ENCODE peak calls at places on chromosome 9, in seven cellular contexts. F is NCI-H524 treated with DMSO at 0.1 percent for 48 hours, P is NCI-H2029, I is coronary artery, J is HCEC 1CT, C is H54, A is vagina. O is an unnamed sample.

GRCh38 chr9:133071484-133072150 is 9.8 kb downstream of the CEL start:
- DNase-seq in F (no peak), P (no peak), I (no peak), J (no peak), C (no peak), A (no peak), O (no peak)

GRCh38 chr9:5438301-5439162 is 807 bp upstream of the PLGRKT start:
- DNase-seq in F (no peak), P (no peak), I (no peak), J (peak; percentile 7), C (no peak), A (no peak), O (no peak)

GRCh38 chr9:32251539-32251938 is 132.9 kb upstream of the ACO1 start:
- DNase-seq in F (no peak), P (peak; percentile 81), I (no peak), J (no peak), C (peak; percentile 28), A (no peak), O (peak; percentile 45)

GRCh38 chr9:15191358-15191757 is 115.7 kb downstream of the TTC39B start:
- DNase-seq in F (no peak), P (no peak), I (no peak), J (no peak), C (no peak), A (no peak), O (no peak)

GRCh38 chr9:78601957-78602565 is 305.1 kb downstream of the PSAT1 start:
- DNase-seq in F (no peak), P (peak; percentile 2), I (no peak), J (peak; percentile 68), C (peak; percentile 33), A (no peak), O (no peak)

GRCh38 chr9:113541019-113541900 is 77.7 kb downstream of the RGS3 start:
- DNase-seq in F (no peak), P (peak; percentile 19), I (peak; percentile 65), J (peak; percentile 4), C (peak; percentile 87), A (no peak), O (peak; percentile 61)

GRCh38 chr9:136422876-136423275 is 12.4 kb downstream of the PMPCA start:
- DNase-seq in F (no peak), P (no peak), I (no peak), J (no peak), C (no peak), A (no peak), O (no peak)

GRCh38 chr9:85600675-85601263 is 141.0 kb downstream of the AGTPBP1 start:
- DNase-seq in F (no peak), P (no peak), I (no peak), J (no peak), C (no peak), A (no peak), O (no peak)

GRCh38 chr9:93826905-93827544 is 128.1 kb downstream of the BARX1 start:
- DNase-seq in F (no peak), P (no peak), I (peak; percentile 59), J (no peak), C (peak; percentile 12), A (no peak), O (no peak)

GRCh38 chr9:33025572-33026347 is 687 bp downstream of the DNAJA1 start:
- DNase-seq in F (no peak), P (peak; percentile 81), I (no peak), J (no peak), C (no peak), A (no peak), O (peak; percentile 67)

GRCh38 chr9:110952018-110952864 is 86.0 kb downstream of the LPAR1 start:
- DNase-seq in F (no peak), P (no peak), I (no peak), J (no peak), C (no peak), A (no peak), O (no peak)

GRCh38 chr9:129310666-129311350 is 132.7 kb upstream of the IER5L start:
- DNase-seq in F (no peak), P (no peak), I (peak; percentile 22), J (no peak), C (no peak), A (no peak), O (no peak)

GRCh38 chr9:118962426-118962825 is 406.8 kb downstream of the BRINP1 start:
- DNase-seq in F (no peak), P (no peak), I (no peak), J (no peak), C (no peak), A (no peak), O (no peak)

GRCh38 chr9:137441289-137441934 is at the start of gene ENTPD8:
- DNase-seq in F (no peak), P (peak; percentile 85), I (no peak), J (no peak), C (no peak), A (no peak), O (no peak)

GRCh38 chr9:99666571-99666970 is 155.1 kb upstream of the NR4A3 start:
- DNase-seq in F (no peak), P (peak; percentile 12), I (no peak), J (no peak), C (no peak), A (no peak), O (no peak)

GRCh38 chr9:129405089-129405830 is 215.6 kb downstream of the C9orf50 start:
- DNase-seq in F (no peak), P (no peak), I (no peak), J (peak; percentile 47), C (peak; percentile 45), A (no peak), O (no peak)

GRCh38 chr9:109005678-109006077 is 7.6 kb downstream of the CTNNAL1 start:
- DNase-seq in F (no peak), P (no peak), I (no peak), J (no peak), C (no peak), A (no peak), O (no peak)

GRCh38 chr9:112091805-112092204 is 83.3 kb downstream of the SUSD1 start:
- DNase-seq in F (no peak), P (peak; percentile 33), I (no peak), J (peak; percentile 44), C (no peak), A (no peak), O (no peak)

GRCh38 chr9:38043931-38044623 is 24.9 kb downstream of the SHB start:
- DNase-seq in F (no peak), P (no peak), I (no peak), J (no peak), C (no peak), A (no peak), O (no peak)

GRCh38 chr9:97905228-97905627 is 17.1 kb downstream of the TRMO start:
- DNase-seq in F (no peak), P (no peak), I (no peak), J (no peak), C (no peak), A (no peak), O (no peak)

GRCh38 chr9:103804077-103804735 is 289.9 kb upstream of the SMC2 start:
- DNase-seq in F (no peak), P (no peak), I (no peak), J (peak; percentile 74), C (peak; percentile 30), A (no peak), O (no peak)

GRCh38 chr9:128139621-128140020 is 9.6 kb upstream of the LCN2 start:
- DNase-seq in F (no peak), P (no peak), I (no peak), J (no peak), C (no peak), A (no peak), O (no peak)

GRCh38 chr9:132833451-132834130 is 44.5 kb downstream of the AK8 start:
- DNase-seq in F (peak; percentile 59), P (no peak), I (no peak), J (no peak), C (no peak), A (no peak), O (no peak)

GRCh38 chr9:116697341-116697740 is 10.2 kb downstream of the TRIM32 start:
- DNase-seq in F (no peak), P (no peak), I (no peak), J (peak; percentile 65), C (no peak), A (no peak), O (no peak)

GRCh38 chr9:108083160-108083559 is 593.6 kb upstream of the KLF4 start:
- DNase-seq in F (peak; percentile 8), P (peak; percentile 68), I (no peak), J (no peak), C (no peak), A (no peak), O (no peak)

GRCh38 chr9:124263800-124264426 is 6.2 kb downstream of the NEK6 start:
- DNase-seq in F (no peak), P (peak; percentile 77), I (no peak), J (no peak), C (no peak), A (no peak), O (no peak)

GRCh38 chr9:127130661-127131538 is 8.5 kb upstream of the ANGPTL2 start:
- DNase-seq in F (peak; percentile 90), P (no peak), I (peak; percentile 72), J (peak; percentile 96), C (no peak), A (no peak), O (no peak)